ENCODE peak calls at places on chromosomes 3 and 15, in four cellular contexts. X is GM06990, C is upper lobe of right lung, F is WERI-Rb-1. O is an unnamed sample.

GRCh38 chr3:46062679-46063078 is 35.4 kb upstream of the XCR1 start:
- DNase-seq in X (no peak), C (no peak), F (no peak), O (no peak)

GRCh38 chr3:159266779-159267178 is 464.9 kb downstream of the MFSD1 start:
- DNase-seq in C (no peak), X (no peak), F (peak), O (peak)

GRCh38 chr15:57012557-57012956 is 94.1 kb downstream of the TCF12 start:
- DNase-seq in X (no peak), F (no peak), C (no peak), O (no peak)

GRCh38 chr15:41933771-41934170 is 38.6 kb downstream of the EHD4 start:
- DNase-seq in X (no peak), C (no peak), F (no peak), O (no peak)

GRCh38 chr3:189195302-189195701 is 23.5 kb downstream of the TPRG1 start:
- DNase-seq in C (peak), F (peak), X (no peak), O (peak)

GRCh38 chr3:127350172-127351050 is 62.6 kb upstream of the PRR20G start:
- DNase-seq in X (no peak), F (no peak), C (no peak), O (no peak)

GRCh38 chr3:154120903-154121235 is 321 bp upstream of the ARHGEF26 start:
- DNase-seq in C (no peak), X (no peak), F (no peak), O (no peak)

GRCh38 chr3:11600501-11601282 is 43.0 kb downstream of the VGLL4 start:
- DNase-seq in C (peak), X (no peak), F (no peak), O (no peak)

GRCh38 chr3:161171639-161172552 is 49.2 kb upstream of the NMD3 start:
- DNase-seq in X (no peak), C (no peak), F (no peak), O (no peak)

GRCh38 chr15:68278345-68279217 is 1.0 kb downstream of the FEM1B start:
- DNase-seq in X (no peak), C (no peak), F (peak), O (peak)

GRCh38 chr15:100544290-100544945 is 15.7 kb upstream of the CERS3 start:
- DNase-seq in C (no peak), X (no peak), F (no peak), O (no peak)

GRCh38 chr3:146590521-146590920 is 14.6 kb downstream of the PLSCR5 start:
- DNase-seq in F (no peak), X (no peak), C (no peak), O (no peak)

GRCh38 chr3:16090013-16090412 is 84.5 kb upstream of the GALNT15 start:
- DNase-seq in X (no peak), F (no peak), C (no peak), O (no peak)

GRCh38 chr15:80367094-80367493 is 37.1 kb upstream of the ARNT2 start:
- DNase-seq in F (peak), C (no peak), X (no peak), O (peak)

GRCh38 chr3:46898321-46899150 is 21.0 kb downstream of the PTH1R start:
- DNase-seq in X (no peak), F (no peak), C (no peak), O (no peak)

GRCh38 chr15:45048784-45049631 is 26.0 kb downstream of the SORD start:
- DNase-seq in F (no peak), X (peak), C (no peak), O (peak)

GRCh38 chr15:30990451-30991300 is 752 bp downstream of the MTMR10 start:
- DNase-seq in F (no peak), C (no peak), X (no peak), O (no peak)

GRCh38 chr3:64889991-64890390 is 202.2 kb upstream of the ADAMTS9 start:
- DNase-seq in X (no peak), F (no peak), C (no peak), O (no peak)

GRCh38 chr15:39127925-39128617 is 452.8 kb upstream of the THBS1 start:
- DNase-seq in X (no peak), C (no peak), F (no peak), O (no peak)

GRCh38 chr3:108178676-108179075 is 43.5 kb downstream of the IFT57 start:
- DNase-seq in F (no peak), X (no peak), C (no peak), O (no peak)

GRCh38 chr3:963255-963654 is 129.6 kb upstream of the CNTN6 start:
- DNase-seq in F (no peak), X (no peak), C (no peak), O (no peak)

GRCh38 chr3:120153294-120153693 is 59.0 kb upstream of the GSK3B start:
- DNase-seq in C (no peak), F (no peak), X (no peak), O (no peak)

GRCh38 chr3:123350971-123351370 is 97.9 kb downstream of the ADCY5 start:
- DNase-seq in C (peak), X (no peak), F (no peak), O (no peak)

GRCh38 chr3:68306571-68306970 is 625.8 kb downstream of the TAFA4 start:
- DNase-seq in X (no peak), F (no peak), C (no peak), O (peak)

GRCh38 chr3:113552851-113553250 is 20.5 kb downstream of the SIDT1 start:
- DNase-seq in C (no peak), F (no peak), X (no peak), O (peak)

GRCh38 chr3:9715764-9716437 is 12.3 kb downstream of the CPNE9 start:
- DNase-seq in F (no peak), C (peak), X (no peak), O (no peak)

GRCh38 chr15:45347033-45347432 is 31.3 kb downstream of the GATM start:
- DNase-seq in X (no peak), C (no peak), F (no peak), O (no peak)

GRCh38 chr15:25717116-25717755 is 145.9 kb downstream of the ATP10A start:
- DNase-seq in F (no peak), X (peak), C (no peak), O (peak)

GRCh38 chr15:98878862-98879261 is 128.7 kb downstream of the PGPEP1L start:
- DNase-seq in X (no peak), C (no peak), F (no peak), O (peak)

GRCh38 chr3:197599089-197599765 is 43.5 kb upstream of the BDH1 start:
- DNase-seq in C (peak), F (peak), X (peak), O (peak)

GRCh38 chr3:40333416-40333815 is 23.9 kb downstream of the EIF1B start:
- DNase-seq in F (no peak), C (no peak), X (no peak), O (no peak)

GRCh38 chr3:117252208-117252607 is 542.6 kb downstream of the TUSC7 start:
- DNase-seq in C (no peak), F (no peak), X (no peak), O (no peak)

GRCh38 chr3:12350151-12350813 is 61.4 kb downstream of the PPARG start:
- DNase-seq in X (no peak), C (no peak), F (no peak), O (no peak)

GRCh38 chr3:8893001-8893400 is 70.3 kb downstream of the RAD18 start:
- DNase-seq in X (no peak), F (no peak), C (no peak), O (no peak)

GRCh38 chr15:42679285-42680141 is 57.4 kb downstream of the CDAN1 start:
- DNase-seq in F (no peak), C (no peak), X (no peak), O (no peak)

GRCh38 chr3:68088216-68088615 is 433.8 kb upstream of the SUCLG2 start:
- DNase-seq in C (no peak), X (no peak), F (no peak), O (no peak)

GRCh38 chr3:25493246-25493645 is 65.2 kb downstream of the RARB start:
- DNase-seq in X (no peak), F (no peak), C (no peak), O (no peak)

GRCh38 chr15:85333132-85333831 is 47.1 kb upstream of the AKAP13 start:
- DNase-seq in F (no peak), C (no peak), X (no peak), O (no peak)

GRCh38 chr15:85334241-85334640 is 46.2 kb upstream of the AKAP13 start:
- DNase-seq in X (no peak), F (no peak), C (no peak), O (no peak)

GRCh38 chr15:85331666-85332261 is 48.6 kb upstream of the AKAP13 start:
- DNase-seq in X (no peak), F (no peak), C (no peak), O (peak)

GRCh38 chr15:85329561-85330421 is 50.6 kb upstream of the AKAP13 start:
- DNase-seq in X (peak), F (no peak), C (no peak), O (peak)

DNA sequence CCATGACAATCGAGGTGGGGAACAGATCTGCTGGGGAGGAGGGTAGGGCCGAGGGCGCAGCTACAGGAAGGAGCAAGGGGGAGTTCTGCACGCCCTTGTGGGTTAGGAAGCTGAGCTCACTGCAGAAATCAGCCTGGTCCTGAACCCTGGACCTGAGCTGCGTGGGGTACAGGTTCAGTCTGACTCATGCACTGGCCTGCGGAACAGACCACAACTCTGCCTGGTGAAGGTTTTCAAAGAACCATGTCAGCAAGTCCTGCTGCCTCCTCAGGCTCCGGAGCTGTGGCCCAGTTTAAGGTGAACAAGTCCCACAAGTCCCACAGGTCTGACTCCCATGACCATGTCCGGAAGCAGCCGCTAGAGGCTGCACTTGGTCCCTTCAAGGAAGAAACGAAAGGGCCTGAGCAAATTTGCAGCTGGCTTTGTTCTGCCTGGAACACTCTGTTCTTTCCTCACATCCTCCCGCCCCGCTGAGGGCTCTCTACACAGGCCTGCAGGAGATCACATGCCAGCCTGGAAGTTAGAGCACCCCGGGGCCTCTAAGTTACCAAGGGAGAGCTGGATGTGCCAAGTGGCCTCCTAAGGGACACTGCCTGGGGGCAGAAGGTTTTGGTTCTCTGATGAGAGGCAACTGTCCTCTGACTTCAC is 49.3 kb upstream of the AKAP13 start:
- DNase-seq in C (peak), F (peak), X (peak), O (peak)
- H3K4me3 ChIP-seq in C (peak), F (no peak), X (peak), O (peak)

GRCh38 chr15:67242665-67243064 is 11.8 kb downstream of the AAGAB start:
- DNase-seq in C (no peak), X (no peak), F (no peak), O (no peak)
- TF ChIP-seq CTCF in C (no peak), X (no peak), F (no peak), O (no peak)

DNA sequence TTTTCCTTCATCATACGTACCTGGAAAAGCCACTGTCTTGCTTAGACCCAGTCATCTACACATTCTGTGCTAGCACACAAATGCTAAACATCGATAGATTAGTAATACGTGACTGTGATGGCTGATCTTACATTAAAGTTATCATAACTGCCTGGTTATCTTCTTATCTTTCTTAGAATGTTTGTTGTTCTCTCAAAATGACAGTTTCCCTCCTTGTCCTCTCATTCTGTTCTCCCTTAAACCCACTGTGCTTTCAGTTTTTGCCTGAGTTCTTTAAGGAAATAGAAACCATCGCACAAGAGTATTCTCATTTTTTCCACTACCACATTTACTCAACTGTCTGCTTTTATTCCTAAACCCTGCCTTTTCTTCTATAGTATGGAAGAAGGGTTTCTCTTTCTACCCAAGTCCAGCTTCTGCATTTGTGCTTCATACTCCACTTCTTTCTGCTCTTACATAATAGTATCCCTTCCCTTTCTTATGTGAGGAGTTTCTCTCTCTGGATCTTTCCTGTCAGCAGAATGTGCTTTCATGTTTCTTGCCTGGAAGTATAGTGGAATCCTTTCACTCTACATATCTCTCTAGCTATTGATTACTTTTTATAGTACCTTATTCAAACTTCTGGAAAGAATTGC is 17.1 kb downstream of the STX19 start:
- DNase-seq in C (no peak), F (no peak), X (no peak), O (no peak)
- H3K4me3 ChIP-seq in C (no peak), F (no peak), X (no peak), O (no peak)

GRCh38 chr3:194872669-194872977 is 186.9 kb downstream of the FAM43A start:
- DNase-seq in C (no peak), X (no peak), F (no peak), O (no peak)

GRCh38 chr3:194870394-194871110 is 184.9 kb downstream of the FAM43A start:
- DNase-seq in X (no peak), C (no peak), F (peak), O (no peak)

GRCh38 chr3:194871864-194872668 is 186.4 kb downstream of the FAM43A start:
- DNase-seq in X (no peak), C (no peak), F (peak), O (no peak)

GRCh38 chr3:194869482-194870169 is 183.9 kb downstream of the FAM43A start:
- DNase-seq in C (no peak), F (no peak), X (no peak), O (no peak)

GRCh38 chr3:194871143-194871863 is 185.6 kb downstream of the FAM43A start:
- DNase-seq in F (peak), C (peak), X (peak), O (peak)
- TF ChIP-seq CTCF in F (no peak), C (no peak), X (no peak), O (no peak)

GRCh38 chr3:48240000-48240710 is 749 bp upstream of the ZNF589 start:
- DNase-seq in C (peak), F (no peak), X (no peak), O (no peak)
- H3K4me3 ChIP-seq in C (peak), F (no peak), X (no peak), O (peak)

GRCh38 chr3:73433079-73433478 is 191.7 kb downstream of the PDZRN3 start:
- DNase-seq in F (no peak), C (no peak), X (no peak), O (no peak)

GRCh38 chr3:73432021-73432722 is 192.6 kb downstream of the PDZRN3 start:
- DNase-seq in C (no peak), F (peak), X (peak), O (peak)

GRCh38 chr3:73431136-73431933 is 193.4 kb downstream of the PDZRN3 start:
- DNase-seq in F (peak), C (no peak), X (no peak), O (no peak)

GRCh38 chr3:73433681-73434080 is 191.1 kb downstream of the PDZRN3 start:
- DNase-seq in C (no peak), X (no peak), F (no peak), O (no peak)

GRCh38 chr3:73432723-73433032 is 192.1 kb downstream of the PDZRN3 start:
- DNase-seq in C (no peak), X (no peak), F (no peak), O (no peak)
- TF ChIP-seq CTCF in C (no peak), X (no peak), F (no peak), O (no peak)